ENCODE peak calls at places on chromosomes 6 and 20, in five cellular contexts. K is A549, S is WTC11, D is K562, W is H1. F is an unnamed sample.

GRCh38 chr6:91082311-91082803 is 495.5 kb upstream of the MAP3K7 start:
- DNase-seq in K (no peak), S (peak; percentile 27), D (no peak), W (no peak), F (no peak)

GRCh38 chr6:141265748-141266647 is 866.7 kb upstream of the GJE1 start:
- DNase-seq in K (no peak), S (no peak), D (no peak), W (no peak), F (peak; percentile 7)

GRCh38 chr6:142387997-142388815 is 86.4 kb downstream of the ADGRG6 start:
- DNase-seq in K (no peak), S (no peak), D (no peak), W (no peak), F (peak; percentile 73)

GRCh38 chr6:166936079-166936787 is 20.1 kb downstream of the RNASET2 start:
- DNase-seq in K (no peak), S (no peak), D (no peak), W (no peak), F (no peak)

GRCh38 chr6:96899019-96899418 is 1.3 kb upstream of the NDUFAF4 start:
- DNase-seq in K (peak; percentile 6), S (no peak), D (no peak), W (no peak), F (peak; percentile 19)

GRCh38 chr6:19463250-19463649 is 373.9 kb upstream of the ID4 start:
- DNase-seq in K (no peak), S (no peak), D (no peak), W (no peak), F (no peak)

GRCh38 chr6:139027620-139028182 is 844 bp upstream of the ABRACL start:
- DNase-seq in K (no peak), S (no peak), D (no peak), W (no peak), F (no peak)

GRCh38 chr20:14925286-14925685 is 587.9 kb upstream of the FLRT3 start:
- DNase-seq in K (no peak), S (no peak), D (no peak), W (no peak), F (no peak)

GRCh38 chr6:136365781-136366354 is 76.2 kb upstream of the BCLAF1 start:
- DNase-seq in K (no peak), S (no peak), D (no peak), W (no peak), F (no peak)

GRCh38 chr6:122821095-122821494 is 32.0 kb downstream of the SMPDL3A start:
- DNase-seq in K (no peak), S (no peak), D (no peak), W (no peak), F (no peak)

GRCh38 chr6:103675807-103676406 is 1183.8 kb downstream of the HACE1 start:
- DNase-seq in K (no peak), S (no peak), D (no peak), W (no peak), F (no peak)

GRCh38 chr6:14804001-14804401 is 441.9 kb upstream of the JARID2 start:
- DNase-seq in K (no peak), S (no peak), D (no peak), W (no peak), F (no peak)

GRCh38 chr6:20763311-20763710 is 229.1 kb downstream of the CDKAL1 start:
- DNase-seq in K (no peak), S (no peak), D (no peak), W (no peak), F (no peak)

GRCh38 chr6:18515767-18516166 is 128.6 kb downstream of the RNF144B start:
- DNase-seq in K (no peak), S (no peak), D (no peak), W (no peak), F (no peak)

GRCh38 chr6:154503576-154504501 is 6.6 kb downstream of the CNKSR3 start:
- DNase-seq in K (no peak), S (no peak), D (no peak), W (no peak), F (no peak)

GRCh38 chr6:113018351-113019151 is 671.4 kb downstream of the RFPL4B start:
- DNase-seq in K (no peak), S (no peak), D (no peak), W (no peak), F (no peak)

GRCh38 chr6:12266571-12266970 is 23.6 kb upstream of the EDN1 start:
- DNase-seq in K (no peak), S (no peak), D (no peak), W (no peak), F (no peak)

GRCh38 chr6:90578894-90579549 is 7.8 kb downstream of the MAP3K7 start:
- DNase-seq in K (no peak), S (no peak), D (no peak), W (no peak), F (no peak)

GRCh38 chr6:127463056-127463455 is 3.9 kb upstream of the KIAA0408 start:
- DNase-seq in K (no peak), S (no peak), D (no peak), W (no peak), F (no peak)

GRCh38 chr6:6007311-6008113 is 787 bp upstream of the NRN1 start:
- DNase-seq in K (no peak), S (peak; percentile 58), D (no peak), W (no peak), F (no peak)

GRCh38 chr20:50856475-50857041 is 61.7 kb downstream of the BCAS4 start:
- DNase-seq in K (no peak), S (no peak), D (no peak), W (no peak), F (no peak)

GRCh38 chr20:1332749-1333300 is 3.9 kb upstream of the SDCBP2 start:
- DNase-seq in K (no peak), S (no peak), D (no peak), W (no peak), F (no peak)

GRCh38 chr6:15901141-15902115 is 227.5 kb upstream of the MYLIP start:
- DNase-seq in K (no peak), S (no peak), D (peak; percentile 33), W (no peak), F (no peak)

GRCh38 chr6:48307583-48307982 is 196.6 kb upstream of the PTCHD4 start:
- DNase-seq in K (no peak), S (no peak), D (no peak), W (no peak), F (no peak)

GRCh38 chr20:32681175-32682084 is 7.7 kb upstream of the C20orf203 start:
- DNase-seq in K (no peak), S (peak; percentile 63), D (peak; percentile 84), W (peak; percentile 49), F (no peak)
- TF ChIP-seq JUN in K (no peak), S (no peak), D (peak; percentile 1), W (no peak), F (no peak)

GRCh38 chr6:93989630-93990029 is 570.3 kb upstream of the EPHA7 start:
- DNase-seq in K (no peak), S (no peak), D (no peak), W (no peak), F (no peak)

GRCh38 chr6:93992976-93993375 is 573.6 kb upstream of the EPHA7 start:
- DNase-seq in K (no peak), S (no peak), D (no peak), W (no peak), F (no peak)
- TF ChIP-seq JUN in K (no peak), S (no peak), D (no peak), W (no peak), F (no peak)

GRCh38 chr6:7933794-7934193 is 23.2 kb upstream of the TXNDC5 start:
- DNase-seq in K (no peak), S (no peak), D (no peak), W (no peak), F (no peak)

GRCh38 chr6:7939186-7939863 is 28.7 kb upstream of the TXNDC5 start:
- DNase-seq in K (no peak), S (no peak), D (no peak), W (no peak), F (no peak)

GRCh38 chr6:7939864-7940228 is 29.3 kb upstream of the TXNDC5 start:
- DNase-seq in K (no peak), S (no peak), D (no peak), W (no peak), F (no peak)

DNA sequence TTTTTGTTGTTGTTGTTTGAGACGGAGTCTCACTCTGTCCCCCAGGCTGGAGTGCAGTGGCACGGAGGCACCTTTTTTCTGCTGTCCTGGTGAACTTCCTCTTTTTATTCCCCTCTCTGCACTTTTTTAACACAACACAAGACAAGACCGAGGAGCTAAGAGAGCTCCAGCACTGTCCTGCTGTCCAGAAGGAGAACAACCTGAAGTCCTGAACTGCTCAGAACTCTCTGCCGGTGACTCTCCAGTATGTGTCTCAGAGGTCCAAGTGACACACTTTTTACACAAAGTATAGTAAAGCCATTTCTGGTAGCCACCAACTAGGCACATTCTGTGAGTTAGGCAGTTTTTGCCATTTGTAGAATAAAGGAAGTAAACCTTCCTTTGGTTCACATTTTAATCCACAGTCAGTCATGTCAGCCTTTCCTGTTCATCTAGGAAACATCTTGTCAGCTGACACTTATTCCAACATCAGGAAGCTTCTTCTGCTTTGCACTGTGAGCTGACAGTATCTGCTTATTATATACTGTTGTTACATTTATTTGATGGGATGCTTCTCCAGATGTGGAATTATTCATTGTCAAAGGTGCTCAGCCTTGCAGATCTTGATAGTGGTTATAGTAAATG is 28.1 kb upstream of the TXNDC5 start:
- DNase-seq in K (no peak), S (no peak), D (no peak), W (no peak), F (no peak)
- TF ChIP-seq JUN in K (no peak), S (no peak), D (no peak), W (no peak), F (no peak)

GRCh38 chr6:128491643-128492206 is 28.7 kb downstream of the PTPRK start:
- DNase-seq in K (no peak), S (no peak), D (no peak), W (no peak), F (no peak)
- TF ChIP-seq JUN in K (no peak), S (no peak), D (no peak), W (no peak), F (no peak)

F was measured in HepG2.